ENCODE peak calls at places on chromosomes 7 and 10, in seven cellular contexts. One of them, this sample, is unnamed.

GRCh38 chr10:129949411-129950335 is 14.4 kb downstream of the EBF3 start:
- DNase-seq in left lung: no peak
- DNase-seq in tibial nerve: peak; percentile 50
- DNase-seq in pancreas: no peak
- DNase-seq in WERI-Rb-1: no peak
- DNase-seq in A673: peak; percentile 97
- DNase-seq in psoas muscle: peak; percentile 80
- DNase-seq in this sample: no peak

GRCh38 chr10:99908512-99908911 is 101.2 kb downstream of the DNMBP start:
- DNase-seq in tibial nerve: no peak
- DNase-seq in pancreas: no peak
- DNase-seq in psoas muscle: no peak
- DNase-seq in left lung: no peak
- DNase-seq in A673: no peak
- DNase-seq in WERI-Rb-1: peak; percentile 16
- DNase-seq in this sample: no peak

GRCh38 chr7:73827568-73828106 is 3.2 kb upstream of the CLDN4 start:
- DNase-seq in A673: no peak
- DNase-seq in WERI-Rb-1: peak; percentile 91
- DNase-seq in left lung: peak; percentile 80
- DNase-seq in tibial nerve: no peak
- DNase-seq in pancreas: peak; percentile 95
- DNase-seq in psoas muscle: no peak
- DNase-seq in this sample: no peak

GRCh38 chr7:56007167-56007652 is 42.8 kb downstream of the NIPSNAP2 start:
- DNase-seq in left lung: no peak
- DNase-seq in pancreas: no peak
- DNase-seq in psoas muscle: no peak
- DNase-seq in tibial nerve: no peak
- DNase-seq in WERI-Rb-1: no peak
- DNase-seq in A673: no peak
- DNase-seq in this sample: no peak

GRCh38 chr7:151242181-151243044 is 6.1 kb downstream of the SMARCD3 start:
- DNase-seq in pancreas: no peak
- DNase-seq in psoas muscle: no peak
- DNase-seq in WERI-Rb-1: no peak
- DNase-seq in tibial nerve: no peak
- DNase-seq in left lung: no peak
- DNase-seq in A673: no peak
- DNase-seq in this sample: no peak

GRCh38 chr7:40057292-40057691 is 77.1 kb downstream of the MPLKIP start:
- DNase-seq in WERI-Rb-1: no peak
- DNase-seq in A673: peak; percentile 27
- DNase-seq in tibial nerve: no peak
- DNase-seq in pancreas: no peak
- DNase-seq in left lung: no peak
- DNase-seq in psoas muscle: no peak
- DNase-seq in this sample: no peak

GRCh38 chr10:10824611-10825148 is 193.0 kb upstream of the CELF2 start:
- DNase-seq in left lung: no peak
- DNase-seq in pancreas: no peak
- DNase-seq in psoas muscle: peak; percentile 51
- DNase-seq in A673: no peak
- DNase-seq in tibial nerve: no peak
- DNase-seq in WERI-Rb-1: no peak
- DNase-seq in this sample: peak; percentile 84

GRCh38 chr10:90856964-90857634 is 740 bp downstream of the HTR7 start:
- DNase-seq in psoas muscle: peak; percentile 42
- DNase-seq in pancreas: peak; percentile 11
- DNase-seq in WERI-Rb-1: peak; percentile 15
- DNase-seq in A673: no peak
- DNase-seq in tibial nerve: no peak
- DNase-seq in left lung: peak; percentile 67
- DNase-seq in this sample: no peak

GRCh38 chr7:135277161-135277560 is 43.5 kb downstream of the STRA8 start:
- DNase-seq in left lung: no peak
- DNase-seq in tibial nerve: no peak
- DNase-seq in WERI-Rb-1: no peak
- DNase-seq in psoas muscle: no peak
- DNase-seq in A673: no peak
- DNase-seq in pancreas: no peak
- DNase-seq in this sample: no peak

GRCh38 chr7:67753891-67754290 is 757.3 kb downstream of the TYW1 start:
- DNase-seq in pancreas: no peak
- DNase-seq in psoas muscle: no peak
- DNase-seq in tibial nerve: no peak
- DNase-seq in left lung: no peak
- DNase-seq in A673: no peak
- DNase-seq in WERI-Rb-1: no peak
- DNase-seq in this sample: no peak

GRCh38 chr7:18547509-18548187 is 52.1 kb downstream of the HDAC9 start:
- DNase-seq in WERI-Rb-1: no peak
- DNase-seq in A673: peak; percentile 88
- DNase-seq in left lung: no peak
- DNase-seq in psoas muscle: no peak
- DNase-seq in tibial nerve: no peak
- DNase-seq in pancreas: no peak
- DNase-seq in this sample: no peak

GRCh38 chr10:100660945-100661344 is 84.4 kb upstream of the PAX2 start:
- DNase-seq in A673: no peak
- DNase-seq in left lung: no peak
- DNase-seq in psoas muscle: no peak
- DNase-seq in WERI-Rb-1: no peak
- DNase-seq in pancreas: no peak
- DNase-seq in tibial nerve: no peak
- DNase-seq in this sample: no peak

GRCh38 chr7:43604251-43604650 is 21.3 kb downstream of the STK17A start:
- DNase-seq in pancreas: no peak
- DNase-seq in psoas muscle: no peak
- DNase-seq in WERI-Rb-1: no peak
- DNase-seq in left lung: no peak
- DNase-seq in tibial nerve: no peak
- DNase-seq in A673: no peak
- DNase-seq in this sample: no peak

GRCh38 chr7:73359306-73359705 is 31.3 kb downstream of the FKBP6 start:
- DNase-seq in WERI-Rb-1: no peak
- DNase-seq in left lung: no peak
- DNase-seq in pancreas: no peak
- DNase-seq in A673: no peak
- DNase-seq in psoas muscle: no peak
- DNase-seq in tibial nerve: no peak
- DNase-seq in this sample: no peak

GRCh38 chr10:62250594-62251198 is 17.9 kb downstream of the RTKN2 start:
- DNase-seq in left lung: no peak
- DNase-seq in WERI-Rb-1: no peak
- DNase-seq in A673: no peak
- DNase-seq in psoas muscle: no peak
- DNase-seq in tibial nerve: no peak
- DNase-seq in pancreas: no peak
- DNase-seq in this sample: no peak

GRCh38 chr7:71286336-71286735 is 154.4 kb downstream of the GALNT17 start:
- DNase-seq in A673: no peak
- DNase-seq in pancreas: no peak
- DNase-seq in WERI-Rb-1: no peak
- DNase-seq in psoas muscle: no peak
- DNase-seq in left lung: no peak
- DNase-seq in tibial nerve: no peak
- DNase-seq in this sample: peak; percentile 70

GRCh38 chr10:27611209-27611608 is 107.1 kb downstream of the RAB18 start:
- DNase-seq in WERI-Rb-1: no peak
- DNase-seq in left lung: no peak
- DNase-seq in A673: no peak
- DNase-seq in psoas muscle: no peak
- DNase-seq in tibial nerve: no peak
- DNase-seq in pancreas: no peak
- DNase-seq in this sample: no peak

GRCh38 chr10:22958338-22958737 is 30.5 kb downstream of the ARMC3 start:
- DNase-seq in psoas muscle: no peak
- DNase-seq in left lung: no peak
- DNase-seq in tibial nerve: no peak
- DNase-seq in WERI-Rb-1: no peak
- DNase-seq in pancreas: no peak
- DNase-seq in A673: no peak
- DNase-seq in this sample: no peak

GRCh38 chr7:29457565-29457971 is 106.1 kb upstream of the PRR15 start:
- DNase-seq in left lung: no peak
- DNase-seq in psoas muscle: no peak
- DNase-seq in A673: peak; percentile 14
- DNase-seq in tibial nerve: no peak
- DNase-seq in WERI-Rb-1: no peak
- DNase-seq in pancreas: no peak
- DNase-seq in this sample: no peak

GRCh38 chr10:43671659-43672555 is 23.2 kb upstream of the ZNF32 start:
- DNase-seq in pancreas: peak; percentile 61
- DNase-seq in psoas muscle: no peak
- DNase-seq in tibial nerve: no peak
- DNase-seq in A673: peak; percentile 56
- DNase-seq in WERI-Rb-1: peak; percentile 58
- DNase-seq in left lung: no peak
- DNase-seq in this sample: no peak

GRCh38 chr10:126062132-126063032 is 166.0 kb downstream of the FANK1 start:
- DNase-seq in tibial nerve: peak; percentile 81
- DNase-seq in left lung: no peak
- DNase-seq in A673: peak; percentile 35
- DNase-seq in pancreas: peak; percentile 67
- DNase-seq in WERI-Rb-1: no peak
- DNase-seq in psoas muscle: peak; percentile 93
- DNase-seq in this sample: peak; percentile 93

GRCh38 chr10:24706479-24707118 is 17.1 kb downstream of the ARHGAP21 start:
- DNase-seq in tibial nerve: no peak
- DNase-seq in A673: peak; percentile 72
- DNase-seq in left lung: no peak
- DNase-seq in pancreas: no peak
- DNase-seq in psoas muscle: no peak
- DNase-seq in WERI-Rb-1: no peak
- DNase-seq in this sample: no peak

GRCh38 chr10:72801263-72801868 is 92.2 kb upstream of the OIT3 start:
- DNase-seq in A673: no peak
- DNase-seq in WERI-Rb-1: no peak
- DNase-seq in tibial nerve: no peak
- DNase-seq in pancreas: no peak
- DNase-seq in left lung: no peak
- DNase-seq in psoas muscle: no peak
- DNase-seq in this sample: no peak

GRCh38 chr7:17289074-17289665 is 9.3 kb upstream of the AHR start:
- DNase-seq in A673: no peak
- DNase-seq in tibial nerve: no peak
- DNase-seq in left lung: no peak
- DNase-seq in psoas muscle: no peak
- DNase-seq in WERI-Rb-1: no peak
- DNase-seq in pancreas: no peak
- DNase-seq in this sample: no peak

GRCh38 chr10:608331-609265 is 80.9 kb downstream of the DIP2C start:
- DNase-seq in psoas muscle: no peak
- DNase-seq in tibial nerve: no peak
- DNase-seq in WERI-Rb-1: no peak
- DNase-seq in A673: peak; percentile 35
- DNase-seq in left lung: no peak
- DNase-seq in pancreas: no peak
- DNase-seq in this sample: no peak

GRCh38 chr7:1939434-1940401 is 269.6 kb downstream of the ELFN1 start:
- DNase-seq in tibial nerve: no peak
- DNase-seq in WERI-Rb-1: no peak
- DNase-seq in left lung: peak; percentile 82
- DNase-seq in A673: no peak
- DNase-seq in pancreas: peak; percentile 12
- DNase-seq in psoas muscle: peak; percentile 50
- DNase-seq in this sample: no peak
- H3K4me3 ChIP-seq in tibial nerve: peak overlapping the region; percentile 24
- H3K4me3 ChIP-seq in WERI-Rb-1: no peak overlapping the region
- H3K4me3 ChIP-seq in left lung: peak overlapping the region; percentile 0
- H3K4me3 ChIP-seq in A673: no peak overlapping the region
- H3K4me3 ChIP-seq in pancreas: no peak overlapping the region
- H3K4me3 ChIP-seq in psoas muscle: no peak overlapping the region
- H3K4me3 ChIP-seq in this sample: peak overlapping the region; percentile 47

GRCh38 chr10:4403638-4404252 is 422.3 kb upstream of the AKR1E2 start:
- DNase-seq in left lung: no peak
- DNase-seq in psoas muscle: no peak
- DNase-seq in tibial nerve: no peak
- DNase-seq in pancreas: no peak
- DNase-seq in WERI-Rb-1: no peak
- DNase-seq in A673: no peak
- DNase-seq in this sample: no peak
- TF ChIP-seq CTCF in left lung: no peak
- TF ChIP-seq CTCF in psoas muscle: no peak
- TF ChIP-seq CTCF in tibial nerve: no peak
- TF ChIP-seq CTCF in pancreas: no peak
- TF ChIP-seq CTCF in WERI-Rb-1: no peak
- TF ChIP-seq CTCF in A673: no peak
- TF ChIP-seq CTCF in this sample: no peak

GRCh38 chr10:124722812-124723783 is 21.1 kb downstream of the FAM53B start:
- DNase-seq in psoas muscle: no peak
- DNase-seq in A673: no peak
- DNase-seq in WERI-Rb-1: no peak
- DNase-seq in left lung: peak; percentile 74
- DNase-seq in pancreas: no peak
- DNase-seq in tibial nerve: no peak
- DNase-seq in this sample: no peak
- H3K27ac ChIP-seq in psoas muscle: peak overlapping the region; percentile 80
- H3K27ac ChIP-seq in A673: peak overlapping the region; percentile 32
- H3K27ac ChIP-seq in WERI-Rb-1: no peak overlapping the region
- H3K27ac ChIP-seq in left lung: peak overlapping the region; percentile 90
- H3K27ac ChIP-seq in pancreas: no peak overlapping the region
- H3K27ac ChIP-seq in tibial nerve: peak overlapping the region; percentile 79
- H3K27ac ChIP-seq in this sample: peak overlapping the region; percentile 89

GRCh38 chr7:117225536-117225935 is 97.3 kb downstream of the WNT2 start:
- DNase-seq in pancreas: no peak
- DNase-seq in left lung: no peak
- DNase-seq in tibial nerve: no peak
- DNase-seq in WERI-Rb-1: no peak
- DNase-seq in A673: no peak
- DNase-seq in psoas muscle: no peak
- DNase-seq in this sample: no peak

GRCh38 chr7:117229350-117229749 is 93.5 kb downstream of the WNT2 start:
- DNase-seq in A673: no peak
- DNase-seq in WERI-Rb-1: no peak
- DNase-seq in psoas muscle: no peak
- DNase-seq in pancreas: no peak
- DNase-seq in tibial nerve: no peak
- DNase-seq in left lung: no peak
- DNase-seq in this sample: no peak

GRCh38 chr7:117230276-117231046 is 92.4 kb downstream of the WNT2 start:
- DNase-seq in left lung: no peak
- DNase-seq in pancreas: no peak
- DNase-seq in tibial nerve: no peak
- DNase-seq in WERI-Rb-1: no peak
- DNase-seq in A673: no peak
- DNase-seq in psoas muscle: no peak
- DNase-seq in this sample: no peak

GRCh38 chr7:117227091-117227490 is 95.8 kb downstream of the WNT2 start:
- DNase-seq in WERI-Rb-1: no peak
- DNase-seq in psoas muscle: no peak
- DNase-seq in left lung: no peak
- DNase-seq in pancreas: no peak
- DNase-seq in tibial nerve: no peak
- DNase-seq in A673: no peak
- DNase-seq in this sample: no peak

DNA sequence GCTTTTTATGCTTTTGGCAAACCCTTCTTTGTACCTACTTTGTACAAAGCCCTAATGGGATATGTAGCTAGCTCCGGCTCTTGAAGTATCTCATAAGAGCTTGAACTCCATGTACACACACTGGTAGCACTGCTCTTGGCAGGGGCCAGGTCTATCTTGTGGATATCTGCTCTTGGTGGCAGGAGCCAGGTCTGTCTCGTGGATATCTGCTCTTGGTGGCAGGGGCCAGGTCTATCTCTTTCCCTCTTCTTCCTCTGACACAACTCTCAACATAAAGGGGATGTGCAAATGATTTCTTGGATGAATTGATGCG is 91.9 kb downstream of the WNT2 start:
- DNase-seq in WERI-Rb-1: no peak
- DNase-seq in A673: no peak
- DNase-seq in psoas muscle: no peak
- DNase-seq in tibial nerve: no peak
- DNase-seq in pancreas: no peak
- DNase-seq in left lung: no peak
- DNase-seq in this sample: no peak
- H3K4me3 ChIP-seq in WERI-Rb-1: no peak overlapping the region
- H3K4me3 ChIP-seq in A673: no peak overlapping the region
- H3K4me3 ChIP-seq in psoas muscle: no peak overlapping the region
- H3K4me3 ChIP-seq in tibial nerve: no peak overlapping the region
- H3K4me3 ChIP-seq in pancreas: no peak overlapping the region
- H3K4me3 ChIP-seq in left lung: no peak overlapping the region
- H3K4me3 ChIP-seq in this sample: no peak overlapping the region

This sample was measured in coronary artery.